ENCODE peak calls at places on chromosomes 16 and 17, in nine cellular contexts. C, B, X, S, D, U, O, R and H are unnamed samples.

GRCh38 chr17:3557768-3558583 is at the start of gene TRPV3:
- DNase-seq in X (no peak), U (no peak), D (peak; percentile 33), B (peak; percentile 24), C (no peak), S (no peak), O (no peak), R (peak; percentile 14), H (no peak)

GRCh38 chr17:75531724-75532090 is 6.2 kb downstream of the LLGL2 start:
- DNase-seq in X (no peak), O (no peak), U (no peak), D (no peak), R (no peak), S (no peak), B (no peak), C (no peak), H (no peak)

GRCh38 chr17:59165933-59166342 is 10.4 kb downstream of the PRR11 start:
- DNase-seq in D (no peak), B (peak; percentile 56), C (no peak), X (no peak), R (peak; percentile 57), S (peak; percentile 12), O (no peak), U (peak; percentile 30), H (peak; percentile 29)

GRCh38 chr16:12917246-12917645 is 15.8 kb downstream of the SHISA9 start:
- DNase-seq in O (no peak), S (no peak), X (no peak), B (no peak), C (no peak), R (no peak), D (no peak), U (no peak), H (no peak)

GRCh38 chr17:59702304-59702703 is 4.9 kb downstream of the PTRH2 start:
- DNase-seq in O (no peak), D (no peak), R (no peak), U (no peak), S (no peak), B (no peak), X (no peak), C (no peak), H (no peak)

GRCh38 chr17:74431568-74432483 is at the start of gene GPRC5C:
- DNase-seq in D (peak; percentile 84), B (peak; percentile 53), S (no peak), X (peak; percentile 44), O (peak; percentile 92), R (peak; percentile 76), U (peak; percentile 23), C (no peak), H (no peak)

GRCh38 chr17:64118452-64118979 is 11.4 kb downstream of the ERN1 start:
- DNase-seq in X (no peak), S (no peak), U (peak; percentile 14), C (no peak), D (peak; percentile 65), R (peak; percentile 72), O (no peak), B (no peak), H (no peak)

GRCh38 chr17:17111401-17112393 is 69.4 kb downstream of the MPRIP start:
- DNase-seq in R (no peak), U (no peak), X (no peak), B (no peak), C (no peak), O (no peak), S (no peak), D (no peak), H (no peak)

GRCh38 chr16:14501331-14502255 is 128.5 kb downstream of the PARN start:
- DNase-seq in X (no peak), D (peak; percentile 92), B (no peak), C (peak; percentile 95), R (peak; percentile 98), S (no peak), U (peak; percentile 61), O (peak; percentile 95), H (peak; percentile 73)

GRCh38 chr17:54864636-54865420 is 35.8 kb upstream of the TOM1L1 start:
- DNase-seq in R (no peak), U (no peak), S (no peak), C (no peak), O (no peak), X (peak; percentile 15), B (no peak), D (no peak), H (no peak)

GRCh38 chr16:2250652-2251280 is 621 bp downstream of the ECI1 start:
- DNase-seq in S (no peak), X (no peak), D (no peak), B (peak; percentile 48), U (no peak), R (peak; percentile 20), O (no peak), C (peak; percentile 16), H (no peak)

GRCh38 chr16:76653390-76654026 is 376.3 kb downstream of the CNTNAP4 start:
- DNase-seq in D (no peak), B (no peak), U (peak; percentile 7), O (no peak), C (peak; percentile 61), R (peak; percentile 65), S (no peak), X (peak; percentile 54), H (peak; percentile 81)

GRCh38 chr17:15941781-15942180 is 3.1 kb upstream of the ADORA2B start:
- DNase-seq in B (no peak), O (no peak), U (no peak), X (no peak), C (no peak), R (no peak), S (no peak), D (no peak), H (no peak)

GRCh38 chr16:74736531-74737157 is 36.0 kb upstream of the MLKL start:
- DNase-seq in B (no peak), C (no peak), D (no peak), S (no peak), U (no peak), R (no peak), O (no peak), X (no peak), H (no peak)

GRCh38 chr16:86828653-86829052 is 250.3 kb downstream of the FOXL1 start:
- DNase-seq in B (no peak), R (no peak), O (no peak), X (no peak), C (no peak), D (no peak), S (no peak), U (no peak), H (no peak)

GRCh38 chr17:81520021-81520894 is 7.7 kb upstream of the ACTG1 start:
- DNase-seq in U (no peak), B (no peak), X (no peak), C (no peak), R (no peak), D (peak; percentile 34), S (no peak), O (no peak), H (no peak)

GRCh38 chr16:15547768-15548096 is 95.2 kb downstream of the MARF1 start:
- DNase-seq in D (no peak), R (no peak), C (no peak), B (no peak), S (no peak), U (no peak), O (no peak), X (no peak), H (no peak)

GRCh38 chr17:83064732-83065659 is 14.4 kb upstream of the METRNL start:
- DNase-seq in S (no peak), R (no peak), O (peak; percentile 69), B (no peak), U (no peak), C (no peak), X (no peak), D (peak; percentile 58), H (no peak)

GRCh38 chr17:78935419-78936323 is 10.5 kb upstream of the TIMP2 start:
- DNase-seq in X (no peak), R (peak; percentile 98), O (peak; percentile 87), D (peak; percentile 76), S (no peak), B (no peak), C (peak; percentile 95), U (no peak), H (no peak)

GRCh38 chr17:78672880-78673371 is 95.7 kb upstream of the DNAH17 start:
- DNase-seq in O (no peak), D (no peak), S (no peak), B (no peak), U (no peak), X (no peak), R (no peak), C (no peak), H (no peak)

GRCh38 chr17:6452471-6453266 is 8.4 kb downstream of the PIMREG start:
- DNase-seq in B (no peak), D (no peak), X (no peak), R (no peak), U (no peak), S (no peak), C (no peak), O (no peak), H (no peak)